ENCODE peak calls at places on chromosomes 1 and 21, in six cellular contexts. D, Q, C, S, R and T are unnamed samples.

GRCh38 chr1:19305880-19306279 is 6.1 kb downstream of the AKR7A2 start:
- DNase-seq in D (no peak), Q (no peak), C (no peak), S (no peak), R (no peak), T (no peak)

GRCh38 chr1:100100202-100100601 is 32.5 kb downstream of the SASS6 start:
- DNase-seq in D (no peak), Q (no peak), C (no peak), S (no peak), R (no peak), T (no peak)

GRCh38 chr1:23422313-23422877 is 2.2 kb downstream of the TCEA3 start:
- DNase-seq in D (no peak), Q (no peak), C (peak; percentile 77), S (no peak), R (no peak), T (no peak)

GRCh38 chr1:161182214-161182613 is 4.9 kb upstream of the B4GALT3 start:
- DNase-seq in D (no peak), Q (no peak), C (peak; percentile 42), S (no peak), R (no peak), T (no peak)

GRCh38 chr1:56511323-56511722 is 68.0 kb downstream of the PLPP3 start:
- DNase-seq in D (no peak), Q (no peak), C (no peak), S (no peak), R (no peak), T (no peak)

GRCh38 chr1:46401964-46402626 is 8.0 kb downstream of the FAAH start:
- DNase-seq in D (no peak), Q (peak; percentile 43), C (peak; percentile 82), S (no peak), R (peak; percentile 40), T (peak; percentile 89)

GRCh38 chr1:87174726-87175237 is 153.9 kb upstream of the LMO4 start:
- DNase-seq in D (no peak), Q (no peak), C (no peak), S (no peak), R (no peak), T (no peak)

GRCh38 chr1:116957646-116958045 is 43.9 kb upstream of the CD101 start:
- DNase-seq in D (no peak), Q (no peak), C (no peak), S (no peak), R (no peak), T (no peak)

GRCh38 chr1:25815208-25816111 is 4.3 kb upstream of the MTFR1L start:
- DNase-seq in D (no peak), Q (no peak), C (no peak), S (no peak), R (no peak), T (no peak)

GRCh38 chr1:238562376-238562775 is 671.7 kb upstream of the ZP4 start:
- DNase-seq in D (no peak), Q (no peak), C (no peak), S (no peak), R (no peak), T (no peak)

GRCh38 chr1:184152502-184152901 is 101.0 kb downstream of the TSEN15 start:
- DNase-seq in D (no peak), Q (no peak), C (no peak), S (no peak), R (no peak), T (no peak)

GRCh38 chr1:240499012-240499411 is 112.9 kb downstream of the GREM2 start:
- DNase-seq in D (no peak), Q (no peak), C (no peak), S (no peak), R (no peak), T (no peak)

GRCh38 chr1:109824349-109825115 is 60.8 kb upstream of the EPS8L3 start:
- DNase-seq in D (no peak), Q (no peak), C (no peak), S (no peak), R (no peak), T (no peak)

GRCh38 chr1:89356658-89357400 is 7.0 kb upstream of the GBP6 start:
- DNase-seq in D (no peak), Q (no peak), C (no peak), S (no peak), R (peak; percentile 89), T (no peak)

GRCh38 chr1:37940299-37940947 is 6.4 kb downstream of the INPP5B start:
- DNase-seq in D (no peak), Q (no peak), C (no peak), S (no peak), R (peak; percentile 53), T (no peak)

GRCh38 chr1:87799451-87799850 is 470.8 kb downstream of the LMO4 start:
- DNase-seq in D (no peak), Q (no peak), C (no peak), S (no peak), R (no peak), T (no peak)

GRCh38 chr1:101338714-101339430 is 102.1 kb downstream of the S1PR1 start:
- DNase-seq in D (no peak), Q (no peak), C (no peak), S (no peak), R (no peak), T (no peak)

GRCh38 chr21:32393677-32394001 is 827 bp upstream of the URB1 start:
- DNase-seq in D (no peak), Q (no peak), C (no peak), S (no peak), R (no peak), T (no peak)

GRCh38 chr1:65541161-65541560 is 120.7 kb downstream of the LEPR start:
- DNase-seq in D (no peak), Q (no peak), C (no peak), S (no peak), R (no peak), T (no peak)

GRCh38 chr1:198667186-198667585 is 28.3 kb downstream of the PTPRC start:
- DNase-seq in D (no peak), Q (no peak), C (no peak), S (no peak), R (no peak), T (no peak)
- H3K27ac ChIP-seq in D (no peak overlapping the region), Q (no peak overlapping the region), C (no peak overlapping the region), S (peak overlapping the region; percentile 60), R (no peak overlapping the region), T (no peak overlapping the region)

GRCh38 chr1:10251325-10252103 is 41.1 kb downstream of the KIF1B start:
- DNase-seq in D (no peak), Q (no peak), C (no peak), S (no peak), R (no peak), T (no peak)

GRCh38 chr1:10253149-10253548 is 42.8 kb downstream of the KIF1B start:
- DNase-seq in D (no peak), Q (no peak), C (no peak), S (no peak), R (no peak), T (no peak)

GRCh38 chr1:10252508-10252907 is 42.1 kb downstream of the KIF1B start:
- DNase-seq in D (no peak), Q (peak; percentile 8), C (no peak), S (no peak), R (peak; percentile 20), T (no peak)

GRCh38 chr1:10250663-10251062 is 40.3 kb downstream of the KIF1B start:
- DNase-seq in D (no peak), Q (no peak), C (no peak), S (no peak), R (no peak), T (no peak)

DNA sequence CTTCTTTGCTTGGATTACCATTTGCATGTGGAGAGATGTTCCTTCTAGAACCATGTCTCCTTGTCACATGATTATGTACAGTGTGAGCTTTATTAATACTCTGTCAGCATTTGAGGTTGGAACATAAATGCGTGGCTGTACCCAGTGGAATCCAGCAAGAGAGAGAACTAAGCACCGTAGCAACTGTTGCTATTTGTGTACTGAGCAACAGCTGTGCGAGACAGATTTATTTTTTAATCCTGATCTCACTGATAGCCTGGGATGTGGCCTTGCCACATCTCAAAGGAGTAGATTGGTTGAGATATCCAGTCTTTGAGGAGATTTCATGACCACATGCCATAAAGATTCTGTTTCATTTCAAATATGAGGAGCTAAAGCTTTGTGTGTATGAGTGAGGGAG is 43.4 kb downstream of the KIF1B start:
- DNase-seq in D (peak; percentile 12), Q (no peak), C (no peak), S (no peak), R (no peak), T (no peak)
- TF ChIP-seq REST in D (no peak), Q (no peak), C (no peak), S (no peak), R (no peak), T (no peak)

GRCh38 chr1:60869264-60869663 is 213.1 kb upstream of the NFIA start:
- DNase-seq in D (no peak), Q (no peak), C (no peak), S (no peak), R (no peak), T (no peak)

GRCh38 chr1:60867782-60868181 is 214.6 kb upstream of the NFIA start:
- DNase-seq in D (no peak), Q (no peak), C (no peak), S (no peak), R (no peak), T (no peak)

GRCh38 chr1:60866251-60866650 is 216.1 kb upstream of the NFIA start:
- DNase-seq in D (no peak), Q (no peak), C (no peak), S (no peak), R (no peak), T (no peak)

GRCh38 chr1:60865146-60865545 is 217.2 kb upstream of the NFIA start:
- DNase-seq in D (no peak), Q (no peak), C (no peak), S (no peak), R (no peak), T (no peak)

DNA sequence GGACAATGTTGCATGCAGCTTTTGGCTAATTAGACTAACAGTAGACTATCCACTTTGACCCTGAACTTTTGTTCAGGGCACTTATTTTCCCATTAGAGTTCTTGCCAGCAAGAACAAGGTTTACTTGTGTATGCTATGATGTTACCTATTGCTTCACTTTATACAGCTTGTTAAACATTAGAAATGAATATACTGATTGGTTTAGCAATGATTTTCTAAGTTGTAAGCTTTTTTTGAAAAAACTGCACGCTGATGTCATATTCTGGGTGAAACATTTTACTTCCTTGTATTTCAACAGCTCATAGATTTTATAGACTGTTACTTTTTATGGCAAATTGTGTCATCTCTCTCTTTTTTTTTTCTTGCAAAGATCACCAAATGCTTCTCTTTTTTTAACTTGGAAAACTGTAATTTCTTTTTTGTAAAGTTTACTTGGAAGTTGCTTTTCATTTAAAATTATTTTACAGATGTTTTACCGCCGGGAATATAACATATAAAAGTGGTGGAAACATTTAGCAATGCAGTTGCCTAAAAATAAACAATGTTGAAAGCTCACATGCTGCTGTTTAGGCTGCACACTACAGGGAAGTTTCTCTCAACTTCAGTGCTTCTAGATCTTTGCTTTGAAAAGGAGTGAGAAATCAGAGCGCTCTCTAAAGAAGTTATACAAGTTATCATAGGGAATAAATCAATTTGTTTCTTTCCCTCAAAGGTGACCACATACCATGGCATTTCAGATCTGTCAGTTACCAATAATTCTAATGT is 215.3 kb upstream of the NFIA start:
- DNase-seq in D (no peak), Q (no peak), C (no peak), S (no peak), R (no peak), T (no peak)
- H3K27ac ChIP-seq in D (no peak overlapping the region), Q (no peak overlapping the region), C (no peak overlapping the region), S (no peak overlapping the region), R (no peak overlapping the region), T (no peak overlapping the region)

DNA sequence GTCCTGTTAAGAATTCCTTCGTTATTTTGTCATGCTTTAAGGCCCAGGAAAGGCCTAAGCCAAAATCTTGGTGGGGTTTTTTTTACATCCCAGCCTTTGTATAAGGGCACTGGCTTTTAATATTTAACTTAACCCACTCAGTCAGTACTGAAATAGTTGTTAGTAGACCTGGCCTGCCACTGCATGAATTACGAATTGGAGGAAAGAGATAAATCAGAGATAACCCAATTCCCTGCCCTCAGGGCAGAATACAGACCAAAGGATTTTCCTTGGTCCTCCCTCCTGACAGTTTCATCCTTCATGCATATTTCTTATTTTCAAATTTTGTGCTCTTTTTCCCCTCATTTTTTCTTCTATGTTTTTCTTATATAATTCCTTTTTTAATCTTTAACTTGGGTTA is 193.0 kb downstream of the FASLG start:
- DNase-seq in D (no peak), Q (no peak), C (no peak), S (no peak), R (no peak), T (no peak)
- TF ChIP-seq REST in D (no peak), Q (no peak), C (no peak), S (no peak), R (no peak), T (no peak)